ENCODE peak calls at places on chromosomes 11 and 22, in five cellular contexts. Q, I, J, X and F are unnamed samples.

GRCh38 chr11:129968611-129969419 is 33.8 kb downstream of the PRDM10 start:
- DNase-seq in X (no peak), I (no peak), Q (no peak), J (no peak), F (no peak)

GRCh38 chr22:26536056-26536761 is 23.9 kb upstream of the TFIP11 start:
- DNase-seq in X (no peak), Q (no peak), J (no peak), I (no peak), F (no peak)

GRCh38 chr11:34787899-34788298 is 128.3 kb downstream of the APIP start:
- DNase-seq in J (no peak), I (no peak), X (no peak), Q (no peak), F (no peak)

GRCh38 chr22:42344391-42344861 is 74.0 kb upstream of the TCF20 start:
- DNase-seq in Q (no peak), J (peak; percentile 75), I (no peak), X (no peak), F (peak; percentile 63)

GRCh38 chr11:73929388-73929787 is 21.4 kb upstream of the DNAJB13 start:
- DNase-seq in X (no peak), Q (no peak), J (no peak), I (no peak), F (no peak)

GRCh38 chr22:48299801-48300200 is 1527.9 kb downstream of the BRD1 start:
- DNase-seq in Q (no peak), J (no peak), X (no peak), I (no peak), F (no peak)

GRCh38 chr11:76162336-76163288 is 43.7 kb downstream of the WNT11 start:
- DNase-seq in I (no peak), X (no peak), J (no peak), Q (no peak), F (no peak)

GRCh38 chr22:48797731-48798130 is 1029.9 kb downstream of the BRD1 start:
- DNase-seq in I (no peak), Q (no peak), X (no peak), J (no peak), F (no peak)

GRCh38 chr11:2509481-2510001 is 64.7 kb downstream of the KCNQ1 start:
- DNase-seq in I (no peak), J (no peak), X (no peak), Q (no peak), F (no peak)

GRCh38 chr22:24225951-24226350 is 18.9 kb downstream of the GGT5 start:
- DNase-seq in J (no peak), X (no peak), Q (no peak), I (no peak), F (no peak)

GRCh38 chr11:16603890-16604783 is 134.3 kb upstream of the C11orf58 start:
- DNase-seq in Q (no peak), X (peak; percentile 30), J (no peak), I (no peak), F (peak; percentile 49)

GRCh38 chr11:133893381-133893780 is 48.1 kb upstream of the SPATA19 start:
- DNase-seq in X (no peak), I (no peak), Q (no peak), J (no peak), F (no peak)

GRCh38 chr22:50293441-50294318 is 13.8 kb downstream of the PLXNB2 start:
- DNase-seq in J (no peak), I (no peak), X (no peak), Q (no peak), F (peak; percentile 85)

GRCh38 chr11:31264834-31265233 is 104.7 kb downstream of the DCDC1 start:
- DNase-seq in Q (no peak), I (no peak), J (no peak), X (no peak), F (no peak)

GRCh38 chr11:117374316-117374715 is 46.7 kb downstream of the CEP164 start:
- DNase-seq in J (no peak), X (no peak), I (no peak), Q (no peak), F (no peak)

GRCh38 chr11:120800206-120800605 is 223.7 kb upstream of the TBCEL start:
- DNase-seq in X (no peak), J (no peak), I (no peak), Q (no peak), F (no peak)

GRCh38 chr11:7892751-7893356 is 38.2 kb downstream of the OR10A6 start:
- DNase-seq in I (peak; percentile 37), J (no peak), Q (peak; percentile 12), X (no peak), F (no peak)

GRCh38 chr11:126799974-126800373 is 200.6 kb downstream of the KIRREL3 start:
- DNase-seq in J (no peak), X (no peak), I (no peak), Q (no peak), F (no peak)

GRCh38 chr22:27218012-27218483 is 560.7 kb downstream of the MIAT start:
- DNase-seq in I (no peak), J (peak; percentile 29), X (no peak), Q (no peak), F (no peak)

GRCh38 chr11:2015044-2015443 is 17.4 kb upstream of the H19 start:
- DNase-seq in Q (no peak), J (no peak), I (no peak), X (no peak), F (no peak)

GRCh38 chr11:74756571-74756970 is 7.9 kb downstream of the RNF169 start:
- DNase-seq in J (no peak), X (no peak), Q (no peak), I (no peak), F (no peak)

GRCh38 chr22:28025333-28025732 is 106.3 kb upstream of the PITPNB start:
- DNase-seq in J (no peak), I (no peak), Q (no peak), X (no peak), F (no peak)

GRCh38 chr22:38981005-38981658 is 1.0 kb upstream of the APOBEC3B start:
- DNase-seq in J (no peak), X (no peak), Q (no peak), I (no peak), F (no peak)

GRCh38 chr11:27592111-27592780 is 85.7 kb upstream of the LIN7C start:
- DNase-seq in X (no peak), I (no peak), J (no peak), Q (no peak), F (no peak)

GRCh38 chr11:125939081-125939521 is 6.7 kb upstream of the VSIG10L2 start:
- DNase-seq in J (no peak), I (no peak), Q (no peak), X (no peak), F (no peak)

GRCh38 chr11:65353900-65354264 is 669 bp upstream of the TIGD3 start:
- DNase-seq in J (no peak), Q (no peak), I (no peak), X (no peak), F (peak; percentile 38)

GRCh38 chr22:38062782-38063181 is 5.6 kb downstream of the PICK1 start:
- DNase-seq in I (no peak), Q (no peak), X (no peak), J (no peak), F (no peak)

GRCh38 chr11:2944953-2945756 is 15.9 kb upstream of the PHLDA2 start:
- DNase-seq in Q (peak; percentile 16), X (peak; percentile 50), I (no peak), J (no peak), F (peak; percentile 76)

GRCh38 chr11:86442420-86442819 is 67.7 kb downstream of the CCDC81 start:
- DNase-seq in J (no peak), Q (no peak), X (no peak), I (no peak), F (no peak)

GRCh38 chr11:63901660-63902059 is 15.3 kb downstream of the RCOR2 start:
- DNase-seq in Q (no peak), I (no peak), X (no peak), J (no peak), F (no peak)

GRCh38 chr11:32006799-32007388 is 84.0 kb upstream of the RCN1 start:
- DNase-seq in X (peak; percentile 16), Q (no peak), I (peak; percentile 31), J (no peak), F (peak; percentile 18)

GRCh38 chr11:38865922-38866321 is 2267.9 kb upstream of the RAG2 start:
- DNase-seq in Q (no peak), J (no peak), I (no peak), X (no peak), F (no peak)

GRCh38 chr11:5620606-5621521 is 3.9 kb upstream of the TRIM34 start:
- DNase-seq in X (no peak), Q (no peak), J (no peak), I (no peak), F (no peak)

GRCh38 chr11:24145411-24145810 is 351.4 kb upstream of the LUZP2 start:
- DNase-seq in X (no peak), Q (no peak), I (no peak), J (no peak), F (no peak)